ENCODE peak calls at places on chromosomes 1 and 21, in eight cellular contexts. S is breast epithelium, J is kidney, X is stomach, P is heart right ventricle, H is suprapubic skin, K is MM.1S, A is HL-60. T is an unnamed sample.

GRCh38 chr1:11400567-11400966 is 78.4 kb upstream of the DISP3 start:
- DNase-seq in S (no peak), J (no peak), X (no peak), P (no peak), H (no peak), K (no peak), A (no peak), T (no peak)

GRCh38 chr1:117757668-117758067 is 151.8 kb downstream of the TENT5C start:
- DNase-seq in S (no peak), J (no peak), X (no peak), P (no peak), H (no peak), K (no peak), A (no peak), T (no peak)

GRCh38 chr1:170067253-170067819 is 7.2 kb downstream of the KIFAP3 start:
- DNase-seq in S (no peak), J (no peak), X (no peak), P (no peak), H (no peak), K (no peak), A (no peak), T (no peak)

GRCh38 chr1:175413367-175413766 is 220.8 kb upstream of the KIAA0040 start:
- DNase-seq in S (no peak), J (no peak), X (no peak), P (no peak), H (no peak), K (no peak), A (no peak), T (no peak)

GRCh38 chr1:226688852-226689251 is 50.2 kb downstream of the ITPKB start:
- DNase-seq in S (no peak), J (no peak), X (no peak), P (no peak), H (no peak), K (no peak), A (no peak), T (no peak)

GRCh38 chr21:44285547-44285992 is at the start of gene AIRE:
- DNase-seq in S (no peak), J (peak), X (no peak), P (no peak), H (no peak), K (no peak), A (no peak), T (no peak)

GRCh38 chr1:42682739-42683529 is 716 bp downstream of the YBX1 start:
- DNase-seq in S (no peak), J (peak), X (peak), P (peak), H (peak), K (peak), A (no peak), T (no peak)

GRCh38 chr21:42414928-42415769 is 11.4 kb downstream of the UBASH3A start:
- DNase-seq in S (no peak), J (peak), X (peak), P (no peak), H (no peak), K (no peak), A (no peak), T (peak)

GRCh38 chr21:39086547-39086946 is 96.7 kb downstream of the PSMG1 start:
- DNase-seq in S (no peak), J (no peak), X (no peak), P (no peak), H (no peak), K (no peak), A (no peak), T (no peak)
- TF ChIP-seq CTCF in S (no peak), J (peak), X (no peak), P (peak), H (no peak), K (no peak), A (no peak), T (peak)

GRCh38 chr1:160544647-160545046 is 21.6 kb upstream of the SLAMF6 start:
- DNase-seq in S (no peak), J (no peak), X (no peak), P (no peak), H (no peak), K (peak), A (no peak), T (no peak)
- H3K4me3 ChIP-seq in S (no peak), J (no peak), X (no peak), P (no peak), H (no peak), K (no peak), A (no peak), T (no peak)

GRCh38 chr1:23202263-23202749 is 15.0 kb downstream of the HTR1D start:
- DNase-seq in S (no peak), J (no peak), X (no peak), P (no peak), H (no peak), K (peak), A (no peak), T (no peak)
- H3K27ac ChIP-seq in S (no peak), J (no peak), X (no peak), P (no peak), H (no peak), K (no peak), A (no peak), T (peak)

GRCh38 chr1:40758578-40759343 is 24.8 kb upstream of the KCNQ4 start:
- DNase-seq in S (no peak), J (no peak), X (no peak), P (no peak), H (no peak), K (no peak), A (no peak), T (no peak)

GRCh38 chr1:40758004-40758403 is 25.6 kb upstream of the KCNQ4 start:
- DNase-seq in S (no peak), J (no peak), X (no peak), P (no peak), H (no peak), K (no peak), A (no peak), T (no peak)

GRCh38 chr1:40756523-40756922 is 27.1 kb upstream of the KCNQ4 start:
- DNase-seq in S (no peak), J (no peak), X (no peak), P (no peak), H (no peak), K (no peak), A (no peak), T (no peak)

GRCh38 chr1:40755052-40755451 is 28.5 kb upstream of the KCNQ4 start:
- DNase-seq in S (no peak), J (no peak), X (no peak), P (no peak), H (no peak), K (no peak), A (peak), T (no peak)

GRCh38 chr1:40757084-40757483 is 26.5 kb upstream of the KCNQ4 start:
- DNase-seq in S (no peak), J (no peak), X (no peak), P (no peak), H (no peak), K (no peak), A (no peak), T (no peak)
- TF ChIP-seq CTCF in S (no peak), J (no peak), X (no peak), P (no peak), H (no peak), K (no peak), A (no peak), T (no peak)

GRCh38 chr1:26994772-26995625 is 1.5 kb downstream of the TRNP1 start:
- DNase-seq in S (no peak), J (no peak), X (no peak), P (no peak), H (no peak), K (no peak), A (no peak), T (peak)
- H3K4me3 ChIP-seq in S (peak), J (peak), X (peak), P (peak), H (peak), K (peak), A (peak), T (peak)

DNA sequence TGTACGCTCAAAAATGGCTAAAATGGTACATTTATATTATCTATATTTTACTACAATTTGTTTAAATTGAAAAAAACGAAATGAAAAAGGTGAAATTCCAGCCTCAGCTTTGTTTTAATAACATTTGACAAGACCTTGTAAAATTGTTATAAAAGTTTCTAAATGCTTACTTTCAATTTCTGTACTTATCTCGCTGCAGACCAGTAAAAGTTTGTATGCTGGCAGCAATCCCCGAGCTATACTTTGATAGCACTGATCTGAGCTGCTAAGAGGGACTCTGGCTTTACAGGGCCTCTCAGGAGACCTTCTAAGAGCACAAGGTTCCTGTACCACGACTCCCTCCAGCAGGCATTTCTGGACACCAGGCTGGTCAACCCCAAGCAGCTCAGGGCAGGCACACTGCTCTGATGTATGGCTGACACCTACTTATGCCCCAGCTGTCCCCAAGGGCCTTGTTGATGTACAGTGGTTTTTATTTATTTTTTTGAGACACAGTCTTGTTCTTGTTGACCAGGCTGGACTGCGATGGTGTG is 13.1 kb downstream of the STMN1 start:
- DNase-seq in S (no peak), J (no peak), X (no peak), P (no peak), H (no peak), K (no peak), A (no peak), T (no peak)
- H3K27ac ChIP-seq in S (peak), J (no peak), X (peak), P (no peak), H (peak), K (no peak), A (peak), T (peak)

GRCh38 chr1:156121441-156121840 is 6.9 kb downstream of the LMNA start:
- DNase-seq in S (no peak), J (no peak), X (no peak), P (no peak), H (no peak), K (no peak), A (no peak), T (no peak)

GRCh38 chr1:156123356-156124196 is 9.1 kb downstream of the LMNA start:
- DNase-seq in S (peak), J (peak), X (peak), P (peak), H (peak), K (no peak), A (peak), T (peak)

GRCh38 chr1:156122086-156122485 is 7.6 kb downstream of the LMNA start:
- DNase-seq in S (no peak), J (no peak), X (no peak), P (no peak), H (no peak), K (no peak), A (no peak), T (no peak)

GRCh38 chr1:156124557-156125483 is 10.3 kb downstream of the LMNA start:
- DNase-seq in S (no peak), J (peak), X (no peak), P (no peak), H (no peak), K (no peak), A (no peak), T (no peak)

DNA sequence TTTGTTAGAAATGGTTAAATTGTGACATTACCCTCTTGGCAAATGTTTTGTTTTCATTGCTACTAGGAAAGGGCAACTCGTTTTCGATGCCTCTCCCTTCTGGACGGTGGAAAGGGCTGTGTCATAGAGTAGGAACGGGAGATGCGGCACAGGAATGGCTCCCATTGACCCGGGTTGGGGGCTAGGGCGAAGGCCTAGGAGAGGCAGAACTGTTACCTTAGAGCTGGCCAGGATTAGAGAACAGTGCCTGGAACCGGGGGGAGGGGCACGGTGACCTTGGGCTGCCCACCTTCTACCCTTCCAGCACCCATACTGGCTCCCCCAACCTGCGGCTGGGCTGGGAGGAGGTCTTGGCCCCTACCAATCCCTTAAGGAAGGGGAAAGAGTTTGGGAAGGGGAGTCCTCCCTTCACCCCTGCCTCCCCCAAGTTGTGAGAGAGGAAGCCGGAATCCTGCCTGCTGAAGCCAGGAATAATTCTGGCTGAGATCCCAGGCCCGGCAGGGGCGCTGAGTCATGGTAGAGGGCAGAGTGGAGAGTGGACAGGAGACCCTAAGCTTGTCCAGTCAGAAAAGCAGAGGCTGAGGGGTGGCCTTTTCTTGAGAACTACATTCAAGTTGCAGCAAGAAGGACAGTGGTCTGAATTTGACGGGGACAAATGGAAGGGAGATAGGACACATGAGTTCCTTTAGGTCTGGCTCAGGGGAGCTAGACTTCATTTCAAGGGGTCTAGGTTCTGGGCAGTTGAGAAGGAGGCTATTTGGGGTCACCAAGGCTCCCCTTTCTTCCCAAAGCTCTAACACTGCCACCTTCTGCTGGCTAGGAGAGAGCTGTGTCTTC is 8.2 kb downstream of the LMNA start:
- DNase-seq in S (peak), J (peak), X (peak), P (peak), H (peak), K (no peak), A (no peak), T (no peak)
- TF ChIP-seq CTCF in S (no peak), J (no peak), X (no peak), P (no peak), H (no peak), K (no peak), A (no peak), T (no peak)

GRCh38 chr1:204692320-204692851 is 6.8 kb upstream of the LRRN2 start:
- DNase-seq in S (no peak), J (no peak), X (no peak), P (no peak), H (no peak), K (no peak), A (no peak), T (no peak)
- H3K4me3 ChIP-seq in S (no peak), J (no peak), X (no peak), P (no peak), H (no peak), K (no peak), A (no peak), T (no peak)